ENCODE peak calls at places on chromosomes 11 and 22, in nine cellular contexts. B is kidney epithelial cell; U is GM12865; V is CD8-positive, alpha-beta T cell; K is AG04449; M is adrenal gland; C is GM23338; D is stomach; E is uterus. J is an unnamed sample.
A peak's percentile ranks its signal among the peaks of the same experiment; 100 is the strongest.

GRCh38 chr11:118099838-118100570 is 13.2 kb upstream of the SMIM35 start:
- DNase-seq in C (no peak), K (no peak), B (no peak), D (no peak), M (peak; percentile 17), E (no peak), U (no peak), V (no peak), J (no peak)

GRCh38 chr22:45552580-45553332 is 50.1 kb downstream of the FBLN1 start:
- DNase-seq in U (no peak), K (peak; percentile 49), E (peak; percentile 59), D (peak; percentile 30), V (no peak), B (peak; percentile 79), C (peak; percentile 73), M (peak; percentile 50), J (no peak)

GRCh38 chr11:28910926-28911325 is 802.7 kb downstream of the METTL15 start:
- DNase-seq in D (no peak), U (no peak), C (no peak), B (no peak), M (no peak), V (no peak), K (no peak), E (no peak), J (no peak)

GRCh38 chr11:43765194-43765593 is 84.7 kb downstream of the HSD17B12 start:
- DNase-seq in B (no peak), D (no peak), M (no peak), U (no peak), C (no peak), K (no peak), V (no peak), E (no peak), J (no peak)

GRCh38 chr11:72838691-72839305 is 24.6 kb downstream of the ATG16L2 start:
- DNase-seq in U (no peak), V (no peak), E (no peak), D (no peak), M (peak; percentile 85), C (no peak), B (no peak), K (no peak), J (no peak)

GRCh38 chr11:117819096-117820040 is 5.2 kb downstream of the FXYD2 start:
- DNase-seq in D (peak; percentile 66), B (no peak), C (peak; percentile 90), M (peak; percentile 68), E (peak; percentile 53), V (no peak), U (peak; percentile 79), K (no peak), J (peak; percentile 88)

GRCh38 chr11:113106507-113106906 is 145.3 kb downstream of the NCAM1 start:
- DNase-seq in E (no peak), B (peak; percentile 18), C (no peak), D (no peak), K (peak; percentile 3), U (no peak), M (no peak), V (no peak), J (no peak)

GRCh38 chr11:1260023-1260501 is 37.2 kb downstream of the MUC5B start:
- DNase-seq in K (no peak), V (no peak), E (no peak), C (peak; percentile 28), U (peak; percentile 39), B (no peak), D (peak; percentile 41), M (no peak), J (peak; percentile 49)

GRCh38 chr11:66818231-66818955 is 24.8 kb upstream of the RCE1 start:
- DNase-seq in V (no peak), U (no peak), C (no peak), D (no peak), K (no peak), M (no peak), E (no peak), B (no peak), J (no peak)

DNA sequence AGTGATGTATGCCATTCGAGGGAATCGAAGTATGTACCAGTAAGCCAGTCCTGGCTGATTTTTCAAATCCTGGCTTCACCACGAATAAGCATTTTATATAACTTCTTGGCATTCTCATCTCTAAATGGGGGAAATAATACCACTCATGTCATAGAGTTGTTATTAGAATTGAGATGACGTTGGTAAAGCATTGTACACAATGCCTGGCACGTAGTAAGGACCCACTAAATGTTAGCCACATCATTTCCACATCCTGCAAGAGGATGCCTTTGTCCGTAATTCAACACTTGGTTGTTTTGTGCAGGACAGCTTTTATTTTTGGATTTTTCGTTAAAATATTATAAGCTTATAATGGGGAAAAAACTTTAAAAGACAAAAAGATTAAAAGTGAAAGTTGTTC is 6.1 kb downstream of the DDX25 start:
- DNase-seq in V (no peak), C (no peak), E (no peak), D (no peak), M (no peak), K (no peak), U (no peak), B (no peak), J (no peak)
- H3K4me3 ChIP-seq in V (no peak overlapping the region), C (no peak overlapping the region), E (no peak overlapping the region), D (no peak overlapping the region), M (no peak overlapping the region), K (no peak overlapping the region), U (no peak overlapping the region), B (no peak overlapping the region), J (no peak overlapping the region)

DNA sequence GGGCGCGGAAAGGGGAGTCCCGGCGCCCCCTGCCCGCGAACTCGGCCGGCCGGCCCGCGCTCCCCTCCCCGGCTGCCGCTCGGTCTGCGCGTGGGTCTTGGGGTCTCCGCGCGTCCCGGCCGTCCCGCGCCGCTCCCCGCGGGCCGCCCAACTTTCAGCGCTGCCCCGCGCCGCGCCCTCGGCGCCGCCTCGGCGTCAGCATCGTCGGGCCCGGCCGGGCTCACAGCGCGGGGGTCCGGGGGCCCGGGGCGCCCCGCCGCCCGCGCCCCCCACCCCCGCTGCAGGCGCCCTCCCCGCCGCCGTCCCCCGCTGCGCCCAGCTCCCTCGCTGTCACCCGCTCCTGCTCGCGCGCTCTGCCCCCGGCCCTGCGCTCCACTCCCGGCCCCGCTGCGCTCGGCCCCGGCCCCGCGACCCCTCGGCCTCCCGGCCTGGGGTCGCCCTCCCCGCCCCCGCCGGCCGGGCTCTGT is at the start of gene KCNJ4:
- DNase-seq in M (no peak), B (no peak), C (no peak), V (no peak), K (no peak), D (no peak), E (no peak), U (no peak), J (no peak)
- H3K4me3 ChIP-seq in M (no peak within 1 kb of the TSS), B (peak within 1 kb of the TSS; percentile 34), C (peak within 1 kb of the TSS; percentile 74), V (peak within 1 kb of the TSS; percentile 33), K (peak within 1 kb of the TSS; percentile 32), D (peak within 1 kb of the TSS; percentile 48), E (peak within 1 kb of the TSS; percentile 21), U (peak within 1 kb of the TSS; percentile 27), J (peak within 1 kb of the TSS; percentile 48)

GRCh38 chr11:47235163-47235562 is 13.5 kb downstream of the ACP2 start:
- DNase-seq in C (no peak), D (no peak), V (no peak), M (no peak), E (no peak), B (no peak), K (no peak), U (no peak), J (no peak)
- H3K4me3 ChIP-seq in C (no peak overlapping the region), D (peak overlapping the region; percentile 30), V (peak overlapping the region; percentile 50), M (no peak overlapping the region), E (no peak overlapping the region), B (no peak overlapping the region), K (no peak overlapping the region), U (no peak overlapping the region), J (no peak overlapping the region)

GRCh38 chr11:86247608-86248007 is 3.1 kb downstream of the EED start:
- DNase-seq in C (no peak), E (no peak), V (no peak), D (no peak), K (no peak), U (no peak), B (no peak), M (no peak), J (no peak)

GRCh38 chr11:86244522-86245368 is at the start of gene EED:
- DNase-seq in E (peak; percentile 94), M (peak; percentile 95), D (peak; percentile 94), V (peak; percentile 95), B (peak; percentile 69), U (peak; percentile 99), C (peak; percentile 98), K (peak; percentile 58), J (peak; percentile 98)

GRCh38 chr11:86244063-86244521 is 461 bp upstream of the EED start:
- DNase-seq in M (peak; percentile 90), U (peak; percentile 95), E (peak; percentile 90), C (peak; percentile 95), K (no peak), D (peak; percentile 90), V (peak; percentile 90), B (peak; percentile 48), J (peak; percentile 92)

GRCh38 chr11:86245369-86246292 is 1.1 kb downstream of the EED start:
- DNase-seq in E (no peak), M (no peak), K (no peak), B (no peak), D (no peak), C (peak; percentile 63), V (no peak), U (peak; percentile 62), J (peak; percentile 26)

GRCh38 chr11:86246293-86246675 is 1.7 kb downstream of the EED start:
- DNase-seq in M (no peak), K (no peak), D (no peak), C (no peak), V (no peak), E (no peak), U (no peak), B (no peak), J (no peak)
- H3K4me3 ChIP-seq in M (no peak overlapping the region), K (peak overlapping the region; percentile 85), D (peak overlapping the region; percentile 93), C (peak overlapping the region; percentile 76), V (peak overlapping the region; percentile 100), E (peak overlapping the region; percentile 84), U (peak overlapping the region; percentile 61), B (peak overlapping the region; percentile 82), J (peak overlapping the region; percentile 95)

DNA sequence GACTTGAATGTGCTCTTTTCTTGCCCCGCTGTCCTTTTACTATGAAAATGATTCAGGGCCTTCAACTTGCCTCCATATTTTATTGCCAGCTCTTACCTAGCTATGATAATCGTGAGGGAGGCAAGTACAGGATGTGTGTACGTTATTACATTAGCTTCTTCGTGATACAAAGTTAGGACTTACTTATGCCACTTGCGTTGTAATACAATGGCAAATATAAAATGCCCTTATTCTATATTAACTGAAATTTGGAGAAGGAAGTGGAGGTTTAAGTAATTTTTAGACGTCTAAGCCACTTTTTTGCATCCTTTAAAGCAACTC is 10.8 kb upstream of the CCT8L2 start:
- DNase-seq in B (no peak), M (no peak), K (no peak), D (no peak), V (no peak), C (no peak), E (no peak), U (no peak), J (no peak)
- H3K4me3 ChIP-seq in B (no peak overlapping the region), M (no peak overlapping the region), K (no peak overlapping the region), D (peak overlapping the region; percentile 53), V (no peak overlapping the region), C (no peak overlapping the region), E (no peak overlapping the region), U (no peak overlapping the region), J (no peak overlapping the region)

GRCh38 chr11:134170177-134170908 is 53.4 kb downstream of the NCAPD3 start:
- DNase-seq in U (no peak), M (no peak), C (no peak), V (no peak), K (no peak), D (no peak), B (no peak), E (no peak), J (no peak)
- H3K4me3 ChIP-seq in U (no peak overlapping the region), M (no peak overlapping the region), C (no peak overlapping the region), V (no peak overlapping the region), K (no peak overlapping the region), D (no peak overlapping the region), B (no peak overlapping the region), E (no peak overlapping the region), J (no peak overlapping the region)

J was measured in WERI-Rb-1.